ENCODE peak calls at places on chromosome 13, in ten cellular contexts. J, T, H, G, R, M, Z, D, N and P are unnamed samples.

GRCh38 chr13:109699628-109700071 is 86.7 kb downstream of the IRS2 start:
- DNase-seq in N (no peak), M (no peak), G (no peak), J (no peak), T (no peak), H (no peak), R (no peak), D (no peak), Z (no peak), P (no peak)

GRCh38 chr13:103161476-103161875 is 95.3 kb upstream of the SLC10A2 start:
- DNase-seq in H (no peak), R (no peak), Z (no peak), D (no peak), J (no peak), T (no peak), G (no peak), M (no peak), N (no peak), P (no peak)

GRCh38 chr13:25114220-25114619 is 18.3 kb downstream of the PABPC3 start:
- DNase-seq in R (peak), N (peak), M (peak), J (peak), T (peak), H (peak), Z (peak), G (peak), D (peak), P (peak)

GRCh38 chr13:37360556-37360955 is 238.0 kb downstream of the POSTN start:
- DNase-seq in Z (no peak), G (no peak), N (no peak), R (no peak), D (no peak), J (no peak), H (no peak), M (peak), T (no peak), P (no peak)

GRCh38 chr13:75797256-75797655 is 161.1 kb downstream of the LMO7 start:
- DNase-seq in J (no peak), T (no peak), Z (no peak), N (no peak), M (no peak), D (no peak), G (no peak), R (no peak), H (no peak), P (no peak)

GRCh38 chr13:46778879-46779278 is 18.1 kb downstream of the ESD start:
- DNase-seq in R (no peak), N (no peak), M (peak), D (no peak), Z (no peak), G (no peak), J (no peak), T (no peak), H (no peak), P (no peak)

GRCh38 chr13:31227063-31227462 is 27.3 kb downstream of the B3GLCT start:
- DNase-seq in G (no peak), N (no peak), D (no peak), J (no peak), M (no peak), T (no peak), Z (no peak), H (no peak), R (no peak), P (no peak)

GRCh38 chr13:69565334-69565733 is 542.3 kb upstream of the ATXN8OS start:
- DNase-seq in H (peak), M (peak), R (peak), T (no peak), N (no peak), Z (no peak), J (no peak), D (peak), G (no peak), P (no peak)

GRCh38 chr13:33352023-33352422 is 66.5 kb upstream of the STARD13 start:
- DNase-seq in R (no peak), J (no peak), H (no peak), N (no peak), M (no peak), Z (no peak), D (no peak), T (no peak), G (no peak), P (no peak)

GRCh38 chr13:104683789-104684188 is 1617.6 kb upstream of the SLC10A2 start:
- DNase-seq in M (no peak), R (no peak), Z (no peak), N (no peak), J (no peak), G (no peak), D (no peak), T (no peak), H (no peak), P (no peak)

GRCh38 chr13:59946924-59947323 is 216.8 kb downstream of the DIAPH3 start:
- DNase-seq in R (no peak), M (peak), D (no peak), Z (no peak), H (no peak), T (no peak), G (no peak), J (no peak), N (no peak), P (no peak)

GRCh38 chr13:110017379-110017778 is 231.0 kb upstream of the IRS2 start:
- DNase-seq in R (peak), Z (no peak), M (no peak), J (no peak), D (no peak), N (peak), T (no peak), G (no peak), H (no peak), P (no peak)

GRCh38 chr13:29924482-29924884 is 74.1 kb upstream of the UBL3 start:
- DNase-seq in R (peak), N (peak), H (no peak), M (no peak), Z (no peak), T (peak), D (no peak), G (no peak), J (no peak), P (no peak)

GRCh38 chr13:113862191-113862765 is 1.6 kb downstream of the GAS6 start:
- DNase-seq in R (no peak), T (no peak), Z (no peak), D (no peak), M (no peak), N (no peak), J (no peak), H (no peak), G (no peak), P (no peak)

GRCh38 chr13:113861433-113862030 is 2.3 kb downstream of the GAS6 start:
- DNase-seq in N (no peak), M (no peak), G (no peak), Z (no peak), T (no peak), J (no peak), H (no peak), R (no peak), D (no peak), P (no peak)

GRCh38 chr13:113862766-113863510 is 938 bp downstream of the GAS6 start:
- DNase-seq in R (no peak), H (peak), T (peak), Z (no peak), J (no peak), G (no peak), D (peak), N (peak), M (peak), P (peak)

GRCh38 chr13:113864303-113864890 is 521 bp upstream of the GAS6 start:
- DNase-seq in R (no peak), D (no peak), G (no peak), M (peak), Z (no peak), T (no peak), H (no peak), J (no peak), N (no peak), P (no peak)

DNA sequence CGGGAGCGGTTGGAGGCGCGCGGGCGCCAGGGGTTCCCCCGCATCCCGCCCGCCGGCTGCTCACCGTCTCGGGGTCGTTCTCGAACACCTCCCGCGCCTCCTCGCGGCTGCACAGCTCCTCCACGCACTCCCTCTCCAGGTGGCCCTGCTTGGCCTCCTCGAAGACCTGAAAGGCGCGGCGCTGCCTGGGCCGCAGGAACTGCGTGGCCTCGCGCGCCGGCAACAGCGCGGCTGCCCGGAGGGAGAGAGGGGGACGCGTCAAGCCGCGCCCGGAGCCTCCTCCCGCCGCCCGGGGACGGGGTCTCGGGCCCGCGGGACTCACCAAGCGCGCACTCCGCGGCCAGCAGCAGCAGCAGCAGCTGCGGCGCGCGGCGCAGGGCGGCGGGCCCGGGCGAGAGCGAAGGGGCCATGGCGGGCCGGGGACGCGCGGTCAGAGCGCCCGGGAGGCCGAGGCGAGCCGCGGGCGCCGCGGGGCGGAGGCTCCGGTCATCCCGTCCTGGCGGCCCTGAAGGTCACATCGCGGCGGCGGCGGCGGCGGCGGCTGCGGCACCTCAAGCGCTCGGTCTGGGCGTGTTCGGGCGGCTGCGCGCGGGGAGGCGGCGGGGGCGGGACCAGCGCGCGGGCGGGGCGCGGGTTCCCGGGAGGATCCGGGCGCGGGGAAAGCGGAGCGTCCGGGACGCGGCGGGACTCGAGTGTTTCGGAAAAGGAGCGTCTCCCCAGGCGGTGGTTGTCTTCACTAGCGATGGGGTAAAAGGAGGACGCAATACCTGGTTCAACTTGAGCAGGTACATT is at the start of gene GAS6:
- DNase-seq in Z (no peak), J (no peak), T (peak), G (no peak), M (peak), H (peak), D (peak), N (peak), R (peak), P (peak)
- TF ChIP-seq POLR2A in Z (no peak), J (no peak), T (no peak), G (no peak), M (no peak), H (no peak), D (no peak), N (no peak), R (no peak), P (no peak)

GRCh38 chr13:112242777-112243176 is 133.4 kb upstream of the SPACA7 start:
- DNase-seq in R (no peak), G (no peak), H (no peak), J (no peak), N (no peak), D (no peak), Z (no peak), M (no peak), T (no peak), P (no peak)
- TF ChIP-seq POLR2A in R (no peak), G (no peak), H (no peak), J (no peak), N (no peak), D (no peak), Z (no peak), M (no peak), T (no peak), P (no peak)

GRCh38 chr13:41505209-41505835 is 48.0 kb downstream of the RGCC start:
- DNase-seq in D (no peak), R (no peak), T (no peak), G (no peak), M (no peak), H (no peak), N (no peak), Z (no peak), J (no peak), P (no peak)
- TF ChIP-seq POLR2A in D (no peak), R (no peak), T (no peak), G (no peak), M (no peak), H (no peak), N (no peak), Z (no peak), J (no peak), P (no peak)

DNA sequence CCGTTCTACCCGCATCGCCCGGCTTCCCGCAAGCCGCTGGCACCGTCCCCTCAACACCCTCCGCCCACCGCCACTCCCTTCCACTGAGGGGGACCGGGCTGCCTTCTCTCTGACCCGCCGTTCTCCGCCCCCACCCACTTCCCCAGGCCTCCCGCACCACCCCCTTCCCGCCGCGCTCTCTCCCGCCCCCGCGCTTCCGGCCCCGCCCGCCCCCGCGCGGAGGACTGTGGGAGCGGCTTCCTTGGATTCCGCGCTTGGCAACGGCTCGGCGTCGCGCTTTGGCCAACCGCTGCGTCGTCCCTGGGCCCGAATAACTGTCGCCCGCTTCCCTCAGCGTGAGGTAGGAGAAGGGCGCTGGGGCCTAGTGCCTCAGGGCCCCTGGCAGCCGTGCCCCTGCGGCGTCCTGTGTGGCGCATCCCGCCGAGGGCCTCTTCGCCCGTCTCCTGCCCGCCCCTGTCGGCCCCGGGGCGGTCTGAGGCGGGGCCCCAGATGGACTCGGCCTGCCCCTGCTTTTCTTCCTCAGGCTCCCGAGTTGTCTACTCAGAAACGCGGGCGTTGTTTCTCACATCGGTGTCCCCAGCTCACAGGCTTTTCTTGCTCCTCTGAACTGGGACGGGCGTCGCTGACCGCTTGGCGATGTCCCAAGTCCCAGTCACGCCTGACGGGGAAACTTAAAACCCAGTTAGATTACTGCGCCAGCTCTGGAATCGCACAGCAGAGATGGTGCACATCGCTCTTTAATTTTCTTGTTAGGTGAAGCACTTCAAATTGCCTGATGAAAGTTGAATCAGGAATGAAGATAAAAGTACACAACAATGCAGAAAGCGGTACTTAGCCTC is at the start of gene IFT88:
- DNase-seq in H (peak), M (peak), G (peak), D (peak), Z (peak), J (peak), R (peak), T (peak), N (peak), P (peak)
- TF ChIP-seq POLR2A in H (peak), M (peak), G (no peak), D (peak), Z (peak), J (no peak), R (peak), T (peak), N (peak), P (no peak)

GRCh38 chr13:74026753-74027152 is 107.5 kb downstream of the KLF12 start:
- DNase-seq in G (no peak), J (no peak), N (peak), Z (peak), T (no peak), R (no peak), H (peak), D (peak), M (peak), P (peak)
- TF ChIP-seq POLR2A in G (no peak), J (no peak), N (no peak), Z (no peak), T (no peak), R (no peak), H (no peak), D (no peak), M (no peak), P (no peak)